ENCODE peak calls at places on chromosomes 13 and 19, in five cellular contexts. K is uterus, R is keratinocyte, J is adrenal gland, S is fibroblast of lung. O is an unnamed sample.

GRCh38 chr13:24203726-24204295 is 43.3 kb downstream of the SPATA13 start:
- DNase-seq in S (no peak), J (no peak), R (no peak), K (no peak), O (no peak)

GRCh38 chr19:7930765-7931164 is 4.8 kb upstream of the CTXN1 start:
- DNase-seq in J (no peak), S (no peak), K (peak; percentile 22), R (no peak), O (no peak)

GRCh38 chr13:40446365-40446764 is 220.1 kb downstream of the FOXO1 start:
- DNase-seq in K (no peak), S (peak; percentile 81), R (no peak), J (no peak), O (no peak)

GRCh38 chr19:49149652-49150105 is 5.5 kb downstream of the HRC start:
- DNase-seq in J (peak; percentile 83), S (peak; percentile 82), R (no peak), K (peak; percentile 70), O (peak; percentile 92)

GRCh38 chr13:36907801-36908200 is 12.2 kb downstream of the SMAD9 start:
- DNase-seq in R (no peak), S (no peak), J (no peak), K (no peak), O (no peak)

GRCh38 chr13:31793246-31793645 is 53.9 kb downstream of the RXFP2 start:
- DNase-seq in R (no peak), S (peak; percentile 20), J (no peak), K (no peak), O (no peak)

GRCh38 chr13:28100149-28101121 is at the start of gene FLT3:
- DNase-seq in K (no peak), S (peak; percentile 50), R (no peak), J (no peak), O (no peak)

GRCh38 chr19:9869008-9869617 is 34.0 kb downstream of the PIN1 start:
- DNase-seq in J (no peak), R (no peak), K (no peak), S (no peak), O (no peak)

GRCh38 chr19:50024719-50025021 is 502 bp downstream of the VRK3 start:
- DNase-seq in R (no peak), S (no peak), K (no peak), J (no peak), O (no peak)

GRCh38 chr19:18321729-18322091 is 1.2 kb downstream of the LSM4 start:
- DNase-seq in K (no peak), S (no peak), J (no peak), R (no peak), O (no peak)
- H3K4me3 ChIP-seq in K (no peak overlapping the region), S (peak overlapping the region; percentile 80), J (no peak overlapping the region), R (peak overlapping the region; percentile 85), O (peak overlapping the region; percentile 84)

GRCh38 chr13:48769107-48769704 is 115.5 kb downstream of the CYSLTR2 start:
- DNase-seq in J (peak; percentile 86), K (peak; percentile 83), R (peak; percentile 67), S (peak; percentile 81), O (no peak)
- TF ChIP-seq CTCF in J (peak; percentile 100), K (peak; percentile 84), R (peak; percentile 94), S (peak; percentile 99), O (peak; percentile 93)

GRCh38 chr13:108786578-108787100 is 157.2 kb downstream of the MYO16 start:
- DNase-seq in R (no peak), J (no peak), S (no peak), K (no peak), O (no peak)
- H3K27ac ChIP-seq in R (no peak overlapping the region), J (no peak overlapping the region), S (no peak overlapping the region), K (no peak overlapping the region), O (no peak overlapping the region)

GRCh38 chr13:111202149-111202548 is 87.0 kb downstream of the ARHGEF7 start:
- DNase-seq in S (no peak), K (no peak), R (no peak), J (no peak), O (no peak)

GRCh38 chr13:111206148-111206547 is 91.0 kb downstream of the ARHGEF7 start:
- DNase-seq in S (no peak), K (no peak), J (no peak), R (no peak), O (no peak)

GRCh38 chr13:111202745-111203144 is 87.6 kb downstream of the ARHGEF7 start:
- DNase-seq in S (peak; percentile 89), R (no peak), J (no peak), K (peak; percentile 51), O (no peak)

GRCh38 chr13:111204438-111205177 is 89.5 kb downstream of the ARHGEF7 start:
- DNase-seq in R (no peak), K (peak; percentile 68), S (peak; percentile 70), J (peak; percentile 59), O (no peak)

GRCh38 chr13:111203742-111204386 is 88.8 kb downstream of the ARHGEF7 start:
- DNase-seq in S (no peak), J (no peak), R (no peak), K (no peak), O (no peak)
- H3K4me3 ChIP-seq in S (no peak overlapping the region), J (no peak overlapping the region), R (no peak overlapping the region), K (no peak overlapping the region), O (peak overlapping the region; percentile 56)

GRCh38 chr19:47430041-47430802 is 10.9 kb upstream of the MEIS3 start:
- DNase-seq in J (peak; percentile 55), R (no peak), S (peak; percentile 60), K (no peak), O (no peak)
- TF ChIP-seq CTCF in J (peak; percentile 43), R (peak; percentile 60), S (peak; percentile 26), K (no peak), O (no peak)